ENCODE peak calls at places on chromosomes 2 and 18, in nine cellular contexts. Y, N, Q, S, L, M, K, W and J are unnamed samples. For H3K4me1 and H3K36me3, the result is how much of the 10 kb centered on the place peaks cover.

GRCh38 chr2:222598611-222599010 is 57.3 kb downstream of the FARSB start:
- DNase-seq in Y (no peak), N (no peak), Q (no peak), S (no peak), L (no peak), M (no peak), K (no peak), W (no peak), J (no peak)

GRCh38 chr2:12720181-12720580 is 3.4 kb downstream of the TRIB2 start:
- DNase-seq in Y (no peak), N (no peak), Q (peak), S (no peak), L (no peak), M (no peak), K (peak), W (no peak), J (no peak)

GRCh38 chr2:6370753-6371152 is 495.0 kb downstream of the CMPK2 start:
- DNase-seq in Y (no peak), N (no peak), Q (peak), S (no peak), L (no peak), M (no peak), K (no peak), W (no peak), J (no peak)

GRCh38 chr2:196434217-196434616 is 205.3 kb upstream of the CCDC150 start:
- DNase-seq in Y (no peak), N (no peak), Q (no peak), S (no peak), L (no peak), M (no peak), K (no peak), W (no peak), J (no peak)

GRCh38 chr2:233654501-233654900 is 17.2 kb upstream of the UGT1A9 start:
- DNase-seq in Y (no peak), N (no peak), Q (no peak), S (no peak), L (peak), M (no peak), K (no peak), W (no peak), J (no peak)

GRCh38 chr2:464562-465309 is 176.8 kb upstream of the ALKAL2 start:
- DNase-seq in Y (no peak), N (no peak), Q (no peak), S (no peak), L (no peak), M (no peak), K (no peak), W (no peak), J (no peak)

GRCh38 chr2:167689444-167689843 is 558.0 kb downstream of the STK39 start:
- DNase-seq in Y (no peak), N (no peak), Q (no peak), S (no peak), L (peak), M (no peak), K (no peak), W (peak), J (no peak)

GRCh38 chr2:151721161-151721560 is 13.1 kb downstream of the NEB start:
- DNase-seq in Y (no peak), N (no peak), Q (no peak), S (no peak), L (no peak), M (no peak), K (no peak), W (no peak), J (no peak)

GRCh38 chr18:2964349-2965010 is 48.5 kb downstream of the LPIN2 start:
- DNase-seq in Y (no peak), N (no peak), Q (no peak), S (no peak), L (no peak), M (no peak), K (no peak), W (no peak), J (no peak)

GRCh38 chr2:46358713-46359112 is 61.5 kb downstream of the EPAS1 start:
- DNase-seq in Y (no peak), N (no peak), Q (no peak), S (no peak), L (no peak), M (no peak), K (no peak), W (no peak), J (no peak)

GRCh38 chr2:113887393-113887792 is 2.5 kb upstream of the ACTR3 start:
- DNase-seq in Y (no peak), N (no peak), Q (no peak), S (no peak), L (no peak), M (no peak), K (no peak), W (no peak), J (no peak)

GRCh38 chr2:178796079-178796677 is 11.0 kb downstream of the TTN start:
- DNase-seq in Y (no peak), N (no peak), Q (peak), S (no peak), L (peak), M (no peak), K (peak), W (peak), J (no peak)

GRCh38 chr2:219252084-219252483 is 959 bp upstream of the TUBA4B start:
- DNase-seq in Y (no peak), N (no peak), Q (peak), S (no peak), L (no peak), M (no peak), K (no peak), W (peak), J (no peak)

GRCh38 chr18:58541137-58541788 is 87.6 kb downstream of the ALPK2 start:
- DNase-seq in Y (no peak), N (peak), Q (peak), S (no peak), L (peak), M (no peak), K (peak), W (peak), J (peak)

GRCh38 chr2:226766352-226767055 is 33.1 kb downstream of the IRS1 start:
- DNase-seq in Y (no peak), N (no peak), Q (peak), S (no peak), L (no peak), M (no peak), K (peak), W (no peak), J (no peak)

GRCh38 chr2:63669596-63669995 is 80.8 kb downstream of the MDH1 start:
- DNase-seq in Y (no peak), N (no peak), Q (no peak), S (no peak), L (no peak), M (no peak), K (no peak), W (no peak), J (no peak)

GRCh38 chr2:190994148-190994547 is 19.8 kb downstream of the STAT1 start:
- DNase-seq in Y (no peak), N (no peak), Q (no peak), S (no peak), L (no peak), M (no peak), K (no peak), W (no peak), J (no peak)

GRCh38 chr2:8297376-8298213 is 384.3 kb upstream of the ID2 start:
- DNase-seq in Y (no peak), N (no peak), Q (no peak), S (no peak), L (no peak), M (no peak), K (no peak), W (no peak), J (no peak)

GRCh38 chr18:52348209-52348608 is 8.2 kb downstream of the DCC start:
- DNase-seq in Y (no peak), N (no peak), Q (peak), S (no peak), L (peak), M (no peak), K (no peak), W (peak), J (peak)

GRCh38 chr2:120765911-120766757 is 30.5 kb downstream of the GLI2 start:
- DNase-seq in Y (peak), N (no peak), Q (peak), S (peak), L (peak), M (peak), K (peak), W (no peak), J (no peak)

GRCh38 chr2:199019898-199020507 is 437.7 kb downstream of the SATB2 start:
- DNase-seq in Y (no peak), N (no peak), Q (peak), S (no peak), L (peak), M (no peak), K (peak), W (peak), J (peak)

GRCh38 chr2:237067985-237068576 is 17.6 kb upstream of the COPS8 start:
- DNase-seq in Y (no peak), N (no peak), Q (peak), S (no peak), L (no peak), M (no peak), K (peak), W (no peak), J (no peak)

GRCh38 chr2:219405451-219405850 is 12.7 kb upstream of the DES start:
- DNase-seq in Y (no peak), N (no peak), Q (peak), S (no peak), L (peak), M (no peak), K (no peak), W (no peak), J (no peak)

GRCh38 chr18:7584646-7585271 is 17.6 kb downstream of the PTPRM start:
- DNase-seq in Y (no peak), N (no peak), Q (no peak), S (no peak), L (peak), M (no peak), K (no peak), W (no peak), J (no peak)

DNA sequence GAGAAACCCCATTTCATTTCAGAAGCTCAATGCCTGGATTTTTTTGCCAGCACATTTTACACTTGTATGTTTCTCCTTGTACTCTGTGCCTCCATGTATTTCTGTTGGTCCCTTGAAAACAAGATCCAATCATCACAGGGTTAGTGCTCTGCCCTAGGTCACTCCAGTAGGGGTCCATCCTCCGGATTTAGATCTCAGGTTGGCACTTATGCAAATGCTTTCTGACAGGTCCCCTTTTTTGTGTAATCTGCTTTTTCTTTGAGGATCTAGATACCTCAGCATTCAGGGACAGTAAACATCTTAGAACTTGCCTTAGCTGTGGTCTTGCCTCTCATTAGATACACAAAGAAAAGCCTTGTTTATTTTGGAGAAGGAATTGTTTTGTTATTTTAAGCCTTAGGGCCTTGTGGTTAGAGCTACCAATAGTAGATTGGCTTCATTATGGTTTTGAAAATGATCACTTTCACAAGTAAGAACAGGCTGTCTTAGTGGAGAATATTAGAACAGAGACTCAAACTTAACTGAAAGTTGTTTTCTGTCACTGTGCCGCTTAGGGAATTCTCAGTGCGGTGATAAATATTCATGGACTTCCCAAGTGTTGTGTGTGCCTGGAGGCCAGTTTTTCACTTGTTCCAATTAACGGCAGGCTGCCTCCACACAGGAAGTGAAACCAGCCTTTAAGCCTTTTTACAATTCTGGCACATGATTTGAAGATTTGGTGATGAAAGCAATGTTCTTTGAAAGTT is 7.8 kb downstream of the MERTK start:
- DNase-seq in Y (no peak), N (no peak), Q (no peak), S (no peak), L (no peak), M (no peak), K (no peak), W (no peak), J (no peak)
- H3K4me1 ChIP-seq in Y (under half), N (under half), Q (under half), S (half or more), L (under half), M (half or more), K (under half), W (under half), J (under half)

GRCh38 chr2:99399795-99400194 is 62.6 kb downstream of the EIF5B start:
- DNase-seq in Y (no peak), N (no peak), Q (no peak), S (no peak), L (no peak), M (no peak), K (no peak), W (no peak), J (no peak)

GRCh38 chr2:99399063-99399462 is 61.9 kb downstream of the EIF5B start:
- DNase-seq in Y (no peak), N (no peak), Q (no peak), S (no peak), L (no peak), M (no peak), K (no peak), W (no peak), J (peak)

GRCh38 chr2:99395589-99396130 is 58.5 kb downstream of the EIF5B start:
- DNase-seq in Y (no peak), N (no peak), Q (no peak), S (no peak), L (no peak), M (no peak), K (no peak), W (no peak), J (no peak)

GRCh38 chr2:99398303-99398702 is 61.1 kb downstream of the EIF5B start:
- DNase-seq in Y (no peak), N (no peak), Q (no peak), S (no peak), L (no peak), M (no peak), K (no peak), W (no peak), J (no peak)

DNA sequence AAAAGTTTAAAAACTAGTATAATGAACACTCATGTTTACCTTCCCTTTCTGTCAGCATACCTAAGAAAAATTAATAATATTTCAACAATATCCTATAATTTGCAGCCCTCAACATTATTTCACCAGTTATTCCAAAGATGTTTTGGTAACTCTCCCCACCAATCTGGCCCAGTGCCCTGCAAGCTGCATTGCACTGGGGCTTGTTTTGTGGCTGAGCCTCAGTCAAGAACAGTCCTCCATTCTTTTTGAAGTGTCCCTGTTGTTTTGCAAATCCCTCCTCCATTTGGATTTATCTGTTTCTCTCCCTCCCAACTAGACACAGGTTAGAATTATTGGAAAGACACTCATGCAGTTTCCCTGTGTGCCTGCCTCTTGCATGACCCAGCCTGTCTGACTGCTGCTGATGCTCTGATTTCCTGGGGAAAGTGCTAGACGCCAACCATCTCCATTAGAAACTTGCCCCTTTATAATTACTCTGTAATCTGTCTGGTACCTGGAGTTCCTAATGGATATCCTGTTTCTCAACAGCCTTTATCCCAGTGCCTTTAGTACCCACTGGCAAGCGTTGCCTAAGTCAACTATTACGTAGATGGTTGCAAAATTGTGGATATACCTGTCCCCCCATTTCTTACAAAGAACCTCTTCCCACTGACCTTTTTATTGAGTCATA is 60.2 kb downstream of the EIF5B start:
- DNase-seq in Y (no peak), N (no peak), Q (no peak), S (no peak), L (no peak), M (no peak), K (no peak), W (no peak), J (no peak)
- H3K4me3 ChIP-seq in Y (no peak), N (no peak), Q (no peak), S (no peak), L (no peak), M (no peak), K (no peak), W (no peak), J (no peak)

DNA sequence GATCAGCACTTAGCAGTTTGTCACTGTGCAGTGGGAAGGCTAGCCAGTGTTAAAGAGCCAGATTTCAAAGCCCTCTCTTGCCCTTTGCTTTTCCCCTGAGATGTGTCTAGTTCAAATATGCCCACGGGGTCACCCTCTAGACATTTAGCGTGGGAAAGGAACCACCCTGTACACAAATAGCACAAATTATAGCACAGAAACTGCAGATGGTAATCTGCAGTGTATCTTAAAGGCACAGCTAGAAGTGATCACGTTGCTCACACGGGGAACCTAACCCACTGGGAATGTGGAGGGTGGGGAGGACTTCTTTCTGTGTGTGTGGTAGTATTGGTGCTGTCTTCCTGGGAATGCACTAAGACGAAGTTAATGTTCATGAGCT is 131.5 kb downstream of the MAP4K4 start:
- DNase-seq in Y (no peak), N (no peak), Q (no peak), S (no peak), L (no peak), M (no peak), K (no peak), W (no peak), J (no peak)
- H3K36me3 ChIP-seq in Y (under half), N (under half), Q (under half), S (under half), L (under half), M (under half), K (under half), W (half or more), J (under half)

DNA sequence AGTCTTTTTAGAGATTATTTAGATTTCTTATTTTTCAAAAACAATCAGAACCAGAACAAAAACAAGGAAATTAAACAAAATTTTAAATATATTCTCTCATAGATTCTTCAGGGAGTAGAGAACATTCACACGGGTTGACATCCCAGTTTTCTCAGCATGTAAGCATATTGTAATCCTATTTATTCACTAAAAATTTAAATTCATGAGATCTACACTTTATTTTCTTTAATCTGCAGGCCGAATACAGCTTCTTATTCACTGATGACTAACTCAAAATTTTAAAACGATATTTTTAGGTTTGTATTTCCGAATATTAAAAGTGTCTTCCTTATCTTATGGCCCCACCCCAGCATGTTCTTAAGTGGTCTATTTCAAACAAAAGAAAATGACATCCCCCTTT is 262.4 kb downstream of the MEIS1 start:
- DNase-seq in Y (no peak), N (no peak), Q (no peak), S (no peak), L (no peak), M (no peak), K (peak), W (no peak), J (no peak)
- H3K4me1 ChIP-seq in Y (under half), N (under half), Q (under half), S (under half), L (half or more), M (under half), K (under half), W (under half), J (under half)